ENCODE peak calls at places on chromosomes 12 and 14, in nine cellular contexts. Z is thoracic aorta; I is NCI-H1092 treated with DMSO at 0.1 percent for 48 hours; T is body of pancreas; L is stimulated activated CD4-positive, alpha-beta T cell treated with anti-CD3 and anti-CD28 coated beads, Interleukin-1b, Interleukin-23, amount 100 ng/mL, for 1 hour; B is activated CD8-positive, alpha-beta T cell treated with anti-CD3 and anti-CD28 coated beads, Interleukin-2, amount 10 ng/mL, durations not matched to agents 7 days and 5 days; C is head of caudate nucleus; V is PC-3; H is activated naive CD8-positive, alpha-beta T cell treated with anti-CD3 and anti-CD28 coated beads for 36 hours. F is an unnamed sample.
A peak's percentile ranks its signal among the peaks of the same experiment; 100 is the strongest.

GRCh38 chr12:51821423-51822260 is 26.9 kb downstream of the FIGNL2 start:
- DNase-seq in Z (no peak), I (no peak), T (peak; percentile 15), L (no peak), B (no peak), C (no peak), V (no peak), H (peak; percentile 41), F (no peak)

GRCh38 chr14:25431211-25432076 is 381.5 kb upstream of the STXBP6 start:
- DNase-seq in Z (no peak), I (peak; percentile 21), T (no peak), L (no peak), B (no peak), C (no peak), V (peak; percentile 23), H (no peak), F (no peak)

GRCh38 chr14:94575730-94576585 is 5.3 kb upstream of the SERPINA5 start:
- DNase-seq in Z (no peak), I (no peak), T (peak; percentile 66), L (no peak), B (no peak), C (no peak), V (no peak), H (no peak), F (peak; percentile 61)

GRCh38 chr12:106487664-106488063 is 95.1 kb upstream of the RFX4 start:
- DNase-seq in Z (no peak), I (no peak), T (no peak), L (no peak), B (no peak), C (no peak), V (no peak), H (no peak), F (no peak)

GRCh38 chr12:14892726-14893442 is 7.2 kb upstream of the MGP start:
- DNase-seq in Z (peak; percentile 12), I (peak; percentile 9), T (peak; percentile 22), L (no peak), B (no peak), C (peak; percentile 23), V (peak; percentile 30), H (no peak), F (peak; percentile 16)

GRCh38 chr12:130017571-130018449 is 114.0 kb upstream of the TMEM132D start:
- DNase-seq in Z (no peak), I (peak; percentile 21), T (no peak), L (no peak), B (no peak), C (peak; percentile 82), V (no peak), H (no peak), F (peak; percentile 35)

GRCh38 chr14:78611031-78611430 is 440.9 kb downstream of the NRXN3 start:
- DNase-seq in Z (no peak), I (peak; percentile 85), T (no peak), L (no peak), B (no peak), C (no peak), V (no peak), H (no peak), F (no peak)

GRCh38 chr14:77316872-77317271 is 3.8 kb downstream of the POMT2 start:
- DNase-seq in Z (no peak), I (peak; percentile 37), T (no peak), L (no peak), B (no peak), C (no peak), V (peak; percentile 74), H (no peak), F (peak; percentile 81)

GRCh38 chr12:78062781-78063180 is 232.1 kb downstream of the NAV3 start:
- DNase-seq in Z (no peak), I (no peak), T (no peak), L (no peak), B (no peak), C (no peak), V (peak; percentile 40), H (no peak), F (peak; percentile 60)

GRCh38 chr12:94379479-94380113 is 80.1 kb downstream of the CEP83 start:
- DNase-seq in Z (no peak), I (no peak), T (no peak), L (no peak), B (no peak), C (no peak), V (no peak), H (no peak), F (no peak)

GRCh38 chr12:100193085-100193484 is 7.5 kb upstream of the ACTR6 start:
- DNase-seq in Z (no peak), I (no peak), T (no peak), L (no peak), B (no peak), C (no peak), V (no peak), H (no peak), F (no peak)

GRCh38 chr12:11759894-11760293 is 110.4 kb downstream of the ETV6 start:
- DNase-seq in Z (no peak), I (no peak), T (no peak), L (no peak), B (no peak), C (no peak), V (no peak), H (no peak), F (no peak)

GRCh38 chr12:124742702-124743101 is 121.0 kb downstream of the SCARB1 start:
- DNase-seq in Z (no peak), I (no peak), T (no peak), L (no peak), B (no peak), C (no peak), V (no peak), H (no peak), F (no peak)

GRCh38 chr12:98594050-98594853 is 766 bp downstream of the SLC25A3 start:
- DNase-seq in Z (peak; percentile 13), I (peak; percentile 7), T (peak; percentile 45), L (no peak), B (no peak), C (peak; percentile 26), V (peak; percentile 14), H (peak; percentile 24), F (peak; percentile 28)

GRCh38 chr12:100955139-100955538 is 160.6 kb downstream of the ANO4 start:
- DNase-seq in Z (peak; percentile 2), I (no peak), T (no peak), L (no peak), B (no peak), C (no peak), V (peak; percentile 40), H (no peak), F (peak; percentile 51)

GRCh38 chr14:30551460-30551859 is 7.5 kb upstream of the G2E3 start:
- DNase-seq in Z (no peak), I (peak; percentile 31), T (no peak), L (no peak), B (no peak), C (no peak), V (peak; percentile 85), H (no peak), F (no peak)

GRCh38 chr14:33435911-33436310 is 497.2 kb downstream of the NPAS3 start:
- DNase-seq in Z (no peak), I (no peak), T (no peak), L (no peak), B (no peak), C (no peak), V (peak; percentile 94), H (no peak), F (peak; percentile 84)

GRCh38 chr14:104210548-104211195 is 72.3 kb downstream of the KIF26A start:
- DNase-seq in Z (no peak), I (no peak), T (no peak), L (no peak), B (no peak), C (no peak), V (no peak), H (no peak), F (no peak)

GRCh38 chr12:23084236-23084995 is 459.4 kb downstream of the ETNK1 start:
- DNase-seq in Z (no peak), I (peak; percentile 81), T (no peak), L (no peak), B (no peak), C (no peak), V (peak; percentile 77), H (no peak), F (peak; percentile 97)